ENCODE peak calls at places on chromosomes 2 and 18, in five cellular contexts. H is sigmoid colon, Y is GM13977, B is activated B cell treated with CpG ODN at 0.5 μM for 24 hours, Z is cardiac muscle cell. F is an unnamed sample.

GRCh38 chr2:85751300-85751575 is 2.6 kb upstream of the ATOH8 start:
- DNase-seq in H (no peak), Y (no peak), B (no peak), Z (no peak), F (no peak)

GRCh38 chr2:200451506-200451905 is 58.4 kb downstream of the KCTD18 start:
- DNase-seq in H (no peak), Y (no peak), B (no peak), Z (no peak), F (no peak)

GRCh38 chr18:27750014-27750413 is 426.9 kb downstream of the CDH2 start:
- DNase-seq in H (no peak), Y (peak; percentile 11), B (no peak), Z (peak; percentile 81), F (peak; percentile 25)

GRCh38 chr18:70453058-70453775 is 164.4 kb downstream of the SOCS6 start:
- DNase-seq in H (no peak), Y (no peak), B (no peak), Z (peak; percentile 84), F (no peak)

GRCh38 chr2:66239655-66240054 is 195.3 kb upstream of the MEIS1 start:
- DNase-seq in H (peak; percentile 84), Y (no peak), B (no peak), Z (no peak), F (no peak)

GRCh38 chr18:47944972-47945843 is 14.7 kb upstream of the SMAD2 start:
- DNase-seq in H (no peak), Y (no peak), B (no peak), Z (peak; percentile 53), F (no peak)

GRCh38 chr2:45771251-45771650 is 119.8 kb downstream of the PRKCE start:
- DNase-seq in H (peak; percentile 90), Y (no peak), B (no peak), Z (peak; percentile 49), F (no peak)

GRCh38 chr2:178119181-178119922 is 7.1 kb downstream of the RBM45 start:
- DNase-seq in H (no peak), Y (no peak), B (no peak), Z (no peak), F (no peak)

GRCh38 chr2:54579682-54580349 is 123.7 kb downstream of the SPTBN1 start:
- DNase-seq in H (no peak), Y (no peak), B (no peak), Z (no peak), F (no peak)

GRCh38 chr18:56066524-56067215 is 478.7 kb upstream of the TCF4 start:
- DNase-seq in H (no peak), Y (no peak), B (no peak), Z (no peak), F (no peak)

GRCh38 chr2:150517951-150518680 is 30.6 kb upstream of the RND3 start:
- DNase-seq in H (no peak), Y (no peak), B (no peak), Z (peak; percentile 55), F (no peak)

GRCh38 chr2:227491391-227491790 is 19.4 kb downstream of the AGFG1 start:
- DNase-seq in H (no peak), Y (no peak), B (no peak), Z (peak; percentile 60), F (no peak)

GRCh38 chr2:184685999-184686841 is 87.9 kb downstream of the ZNF804A start:
- DNase-seq in H (no peak), Y (no peak), B (no peak), Z (peak; percentile 15), F (no peak)

GRCh38 chr18:12074734-12075133 is 18.9 kb upstream of the ANKRD62 start:
- DNase-seq in H (no peak), Y (no peak), B (no peak), Z (peak; percentile 32), F (no peak)
- TF ChIP-seq CTCF in H (no peak), Y (peak; percentile 32), B (no peak), Z (peak; percentile 19), F (no peak)

DNA sequence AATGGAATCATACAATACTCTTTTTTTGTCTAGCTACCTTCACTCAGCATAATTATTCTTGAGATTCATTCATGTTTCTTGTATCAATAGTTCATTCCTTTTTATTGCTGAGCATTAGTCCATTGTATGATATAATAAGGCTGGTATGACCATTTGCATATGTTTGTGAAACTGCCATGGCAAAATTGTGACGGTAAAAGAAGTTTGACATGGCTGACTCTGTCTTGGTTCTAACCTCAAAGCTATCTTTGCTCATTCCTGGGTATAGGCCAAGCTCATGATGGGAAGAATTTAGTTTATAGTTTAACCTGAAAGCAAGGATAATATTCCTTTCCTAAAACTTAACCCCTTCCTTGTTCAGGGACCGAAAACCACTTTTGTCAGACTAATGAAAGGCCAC is 46.4 kb downstream of the COMMD1 start:
- DNase-seq in H (no peak), Y (no peak), B (no peak), Z (no peak), F (no peak)
- TF ChIP-seq CTCF in H (no peak), Y (no peak), B (no peak), Z (no peak), F (no peak)

GRCh38 chr18:30969670-30970069 is 72.9 kb downstream of the DSC3 start:
- DNase-seq in H (no peak), Y (no peak), B (no peak), Z (no peak), F (no peak)

GRCh38 chr18:30965237-30965636 is 77.3 kb downstream of the DSC3 start:
- DNase-seq in H (no peak), Y (no peak), B (no peak), Z (no peak), F (no peak)

GRCh38 chr18:30967701-30968100 is 74.8 kb downstream of the DSC3 start:
- DNase-seq in H (no peak), Y (no peak), B (no peak), Z (no peak), F (no peak)

GRCh38 chr18:30971338-30971956 is 71.1 kb downstream of the DSC3 start:
- DNase-seq in H (no peak), Y (peak; percentile 21), B (no peak), Z (peak; percentile 41), F (no peak)

DNA sequence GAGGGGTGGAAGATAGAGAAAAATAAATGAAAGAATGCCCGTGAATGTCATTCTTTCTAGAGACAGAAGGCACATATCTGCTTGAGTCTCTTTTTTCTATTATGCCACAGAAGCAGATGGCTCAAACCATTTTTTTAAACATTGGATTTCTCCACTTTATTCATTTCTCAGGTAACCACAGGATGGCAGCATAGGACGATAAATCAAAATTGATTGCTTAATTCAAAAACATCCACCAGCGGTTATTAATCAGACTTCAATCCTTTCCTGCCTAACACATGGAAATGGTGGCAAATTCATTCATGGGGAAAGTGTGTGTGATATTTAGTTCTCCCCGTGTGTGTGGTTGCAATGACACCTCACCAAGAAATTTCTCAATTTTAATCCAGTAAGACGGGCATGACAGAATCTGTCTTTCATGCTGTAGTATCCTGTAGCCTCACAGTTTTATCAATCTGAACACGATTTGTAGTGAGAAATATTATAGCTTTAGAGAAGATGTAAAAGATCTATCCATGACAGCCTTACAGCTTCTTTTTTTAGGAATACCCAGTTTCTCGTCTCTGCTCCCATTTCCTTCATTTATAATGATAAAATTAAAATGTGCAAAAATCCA is 72.2 kb downstream of the DSC3 start:
- DNase-seq in H (no peak), Y (no peak), B (no peak), Z (peak; percentile 54), F (no peak)
- TF ChIP-seq CTCF in H (no peak), Y (peak; percentile 27), B (no peak), Z (peak; percentile 30), F (peak; percentile 55)

GRCh38 chr2:232441147-232441651 is 14.8 kb upstream of the ALPI start:
- DNase-seq in H (no peak), Y (no peak), B (no peak), Z (no peak), F (no peak)

GRCh38 chr2:232447091-232447620 is 8.8 kb upstream of the ALPI start:
- DNase-seq in H (no peak), Y (no peak), B (no peak), Z (no peak), F (no peak)

GRCh38 chr2:232447638-232448472 is 8.1 kb upstream of the ALPI start:
- DNase-seq in H (no peak), Y (no peak), B (no peak), Z (no peak), F (no peak)

GRCh38 chr2:232439758-232440135 is 16.2 kb upstream of the ALPI start:
- DNase-seq in H (no peak), Y (peak; percentile 22), B (no peak), Z (no peak), F (no peak)

GRCh38 chr2:232444409-232445148 is 11.4 kb upstream of the ALPI start:
- DNase-seq in H (no peak), Y (peak; percentile 77), B (no peak), Z (peak; percentile 61), F (no peak)
- TF ChIP-seq CTCF in H (peak; percentile 18), Y (peak; percentile 80), B (no peak), Z (peak; percentile 69), F (peak; percentile 56)

GRCh38 chr2:27306657-27307544 is 1.3 kb downstream of the UCN start:
- DNase-seq in H (no peak), Y (peak; percentile 38), B (peak; percentile 28), Z (no peak), F (no peak)
- TF ChIP-seq CTCF in H (no peak), Y (no peak), B (no peak), Z (peak; percentile 27), F (no peak)

DNA sequence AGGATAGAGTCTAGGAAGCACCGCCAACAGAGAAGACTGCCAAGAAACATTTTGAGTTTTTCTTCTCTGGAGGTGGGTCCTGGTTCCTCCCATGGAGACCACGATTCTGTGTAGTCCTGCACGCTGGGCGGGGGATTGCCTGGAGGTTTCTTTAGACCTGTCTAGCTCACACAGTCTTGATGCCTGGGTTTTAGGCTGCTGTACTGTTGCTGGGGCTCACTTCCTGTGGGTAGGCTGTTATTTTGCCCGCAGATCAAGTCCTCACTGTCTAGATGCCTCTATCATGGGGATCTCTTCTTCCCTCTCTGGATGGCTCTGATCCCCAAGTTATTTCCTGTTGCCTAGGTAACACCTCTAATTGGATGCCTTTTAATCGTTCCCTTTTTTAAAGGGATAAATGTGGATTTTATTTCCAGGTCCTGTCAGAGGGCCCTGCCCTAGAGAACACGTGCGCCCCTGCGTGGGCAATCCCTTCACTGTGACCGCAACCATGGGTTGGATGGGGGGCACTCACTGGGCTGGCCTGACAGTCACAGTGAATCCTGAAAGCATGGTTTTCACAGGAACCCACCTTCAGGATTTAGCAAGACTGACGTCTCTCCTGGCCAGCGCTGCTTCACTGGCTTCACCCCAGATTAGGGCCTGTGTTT is 115.7 kb downstream of the MSH2 start:
- DNase-seq in H (no peak), Y (no peak), B (no peak), Z (no peak), F (no peak)
- TF ChIP-seq CTCF in H (no peak), Y (no peak), B (no peak), Z (no peak), F (no peak)

GRCh38 chr2:72934683-72935610 is 17.6 kb downstream of the EMX1 start:
- DNase-seq in H (no peak), Y (peak; percentile 75), B (no peak), Z (no peak), F (no peak)
- TF ChIP-seq CTCF in H (peak; percentile 20), Y (peak; percentile 56), B (no peak), Z (no peak), F (peak; percentile 41)